ENCODE peak calls at places on chromosomes 12 and 14, in four cellular contexts. J is fibroblast of pulmonary artery, B is choroid plexus epithelial cell, R is HEK293T. W is an unnamed sample.
A peak's percentile ranks its signal among the peaks of the same experiment; 100 is the strongest.

GRCh38 chr12:89863332-89863938 is 154.8 kb upstream of the ATP2B1 start:
- DNase-seq in B (no peak), J (no peak), R (no peak), W (no peak)

GRCh38 chr12:130161261-130162231 is 718 bp upstream of the FZD10 start:
- DNase-seq in R (peak; percentile 39), B (peak; percentile 27), J (no peak), W (no peak)

GRCh38 chr14:103734081-103734888 is 18.7 kb downstream of the ZFYVE21 start:
- DNase-seq in B (no peak), J (no peak), R (no peak), W (no peak)

GRCh38 chr12:5395443-5396401 is 36.2 kb upstream of the NTF3 start:
- DNase-seq in J (no peak), B (no peak), R (no peak), W (no peak)

GRCh38 chr12:120902846-120903381 is 1.2 kb downstream of the SPPL3 start:
- DNase-seq in R (no peak), B (no peak), J (no peak), W (no peak)

GRCh38 chr12:87928046-87928445 is 101.2 kb downstream of the C12orf50 start:
- DNase-seq in R (no peak), B (no peak), J (no peak), W (no peak)

GRCh38 chr14:61553730-61554641 is 141.3 kb upstream of the HIF1A start:
- DNase-seq in J (peak; percentile 95), B (peak; percentile 94), R (no peak), W (peak; percentile 65)

GRCh38 chr12:46354111-46354798 is 18.3 kb downstream of the SLC38A2 start:
- DNase-seq in B (peak; percentile 22), J (no peak), R (no peak), W (no peak)

GRCh38 chr14:60981626-60982455 is 796 bp downstream of the SLC38A6 start:
- DNase-seq in R (peak; percentile 10), J (peak; percentile 91), B (peak; percentile 83), W (peak; percentile 42)

GRCh38 chr12:23950011-23950774 is 723 bp upstream of the SOX5 start:
- DNase-seq in R (peak; percentile 17), J (peak; percentile 32), B (peak; percentile 26), W (no peak)